ENCODE peak calls at places on chromosomes 11 and 22, in five cellular contexts. I, H, R, E and M are unnamed samples.

GRCh38 chr22:44685384-44686056 is 16.5 kb upstream of the PRR5 start:
- DNase-seq in E (no peak), H (peak; percentile 71), R (peak; percentile 66), I (peak; percentile 35), M (no peak)

GRCh38 chr11:12410006-12410728 is 32.8 kb downstream of the PARVA start:
- DNase-seq in R (no peak), I (no peak), E (no peak), H (no peak), M (no peak)

GRCh38 chr22:33922268-33922667 is 2.0 kb upstream of the LARGE1 start:
- DNase-seq in I (no peak), E (peak; percentile 9), H (no peak), R (no peak), M (no peak)

GRCh38 chr11:125215951-125216350 is 51.4 kb downstream of the PKNOX2 start:
- DNase-seq in R (no peak), H (no peak), E (no peak), I (no peak), M (no peak)

GRCh38 chr11:132427611-132428010 is 1057.2 kb downstream of the NTM start:
- DNase-seq in H (no peak), R (no peak), I (no peak), E (no peak), M (no peak)

GRCh38 chr11:9851366-9851765 is 187.5 kb downstream of the SWAP70 start:
- DNase-seq in H (no peak), I (no peak), R (no peak), E (no peak), M (no peak)

GRCh38 chr11:4903484-4903883 is at the start of gene OR51A7:
- DNase-seq in E (no peak), H (no peak), I (no peak), R (no peak), M (no peak)

GRCh38 chr11:131766637-131767036 is 396.2 kb downstream of the NTM start:
- DNase-seq in I (no peak), E (no peak), R (no peak), H (no peak), M (no peak)

GRCh38 chr22:28799834-28800307 is 498 bp downstream of the XBP1 start:
- DNase-seq in R (peak; percentile 64), E (no peak), I (no peak), H (no peak), M (no peak)

GRCh38 chr22:23777776-23778575 is 5.3 kb downstream of the MMP11 start:
- DNase-seq in E (no peak), H (no peak), R (no peak), I (no peak), M (no peak)

GRCh38 chr11:77244277-77245014 is 57.0 kb downstream of the GDPD4 start:
- DNase-seq in H (no peak), E (peak; percentile 16), R (no peak), I (no peak), M (no peak)

GRCh38 chr11:119491753-119492455 is 68.9 kb upstream of the THY1 start:
- DNase-seq in I (no peak), H (no peak), R (peak; percentile 28), E (no peak), M (no peak)

GRCh38 chr11:60005360-60005759 is 11.6 kb upstream of the OOSP4B start:
- DNase-seq in I (no peak), E (no peak), R (no peak), H (no peak), M (no peak)

GRCh38 chr11:115085461-115086220 is 407.3 kb downstream of the NXPE2 start:
- DNase-seq in R (no peak), E (no peak), H (no peak), I (no peak), M (no peak)

GRCh38 chr22:29003975-29004646 is 57.5 kb downstream of the C22orf31 start:
- DNase-seq in H (no peak), I (no peak), R (no peak), E (peak; percentile 43), M (no peak)

GRCh38 chr11:80028998-80029397 is 588.2 kb upstream of the TENM4 start:
- DNase-seq in I (no peak), R (no peak), E (no peak), H (no peak), M (no peak)

GRCh38 chr11:122976734-122977454 is 4.7 kb downstream of the BSX start:
- DNase-seq in R (no peak), E (no peak), H (no peak), I (no peak), M (peak; percentile 84)

GRCh38 chr11:122978303-122978620 is 3.4 kb downstream of the BSX start:
- DNase-seq in E (no peak), R (no peak), H (no peak), I (no peak), M (no peak)

GRCh38 chr11:122979815-122980656 is 1.6 kb downstream of the BSX start:
- DNase-seq in R (no peak), H (no peak), I (no peak), E (no peak), M (peak; percentile 54)

GRCh38 chr11:122977455-122978302 is 4.0 kb downstream of the BSX start:
- DNase-seq in H (no peak), I (no peak), E (no peak), R (no peak), M (no peak)

DNA sequence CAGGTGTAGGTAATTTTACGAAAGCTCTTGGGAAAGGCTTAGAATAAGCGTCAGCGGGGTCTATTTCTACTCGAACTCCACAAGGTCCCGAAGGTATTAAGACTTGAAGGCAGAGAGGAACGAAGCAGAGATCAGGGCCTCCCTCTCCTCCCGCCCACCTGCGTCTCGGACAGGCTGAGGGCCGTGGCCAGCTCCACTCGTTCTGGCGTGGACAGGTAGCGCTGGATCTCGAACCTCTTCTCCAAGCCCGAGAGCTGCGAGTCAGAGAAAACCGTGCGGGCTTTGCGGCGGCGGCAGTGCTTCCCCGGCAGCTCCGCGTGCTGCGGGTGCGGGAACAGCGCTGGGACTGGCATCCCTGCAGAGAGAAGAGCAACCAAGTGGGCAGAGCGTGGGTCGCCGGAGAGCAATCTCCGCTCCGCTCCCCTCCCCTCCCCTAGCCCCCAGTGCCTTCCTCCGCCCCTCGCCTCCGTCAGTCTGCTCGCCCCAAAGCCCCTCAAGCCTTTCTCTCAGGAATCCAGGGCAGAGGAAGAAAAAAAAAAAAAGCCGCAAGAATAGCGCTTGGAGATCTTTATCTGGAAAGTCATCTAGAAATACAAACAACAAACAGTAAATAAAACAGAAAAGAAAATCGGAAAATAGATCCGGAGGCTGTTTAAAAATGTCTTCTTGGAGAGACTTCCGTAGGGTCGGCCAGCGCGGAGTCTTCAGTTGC is 2.4 kb downstream of the BSX start:
- DNase-seq in R (no peak), H (no peak), E (no peak), I (no peak), M (peak; percentile 62)
- TF ChIP-seq EZH2 in R (no peak), H (no peak), E (no peak), I (no peak), M (no peak)

DNA sequence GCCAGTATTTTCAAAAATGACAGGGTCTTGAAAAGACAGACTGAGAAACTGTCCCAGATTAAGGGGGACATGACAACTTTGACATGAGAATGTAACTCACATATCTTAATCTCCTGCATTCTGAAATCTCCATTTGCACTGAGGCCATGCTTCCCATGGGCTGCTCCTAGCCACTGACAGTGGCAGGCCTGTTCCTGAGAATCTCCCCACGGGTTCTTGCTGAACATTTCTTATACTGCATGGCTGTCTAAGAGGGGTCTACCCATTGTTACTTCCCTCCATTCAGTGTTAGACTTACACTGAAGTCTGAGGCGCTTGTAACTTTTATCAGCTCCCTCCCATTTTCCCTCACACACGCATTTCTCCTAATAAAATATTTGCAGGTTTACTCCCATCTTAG is 1.5 kb downstream of the CEP295 start:
- DNase-seq in H (no peak), E (no peak), R (no peak), I (no peak), M (no peak)
- TF ChIP-seq RAD21 in H (no peak), E (no peak), R (no peak), I (no peak), M (no peak)

DNA sequence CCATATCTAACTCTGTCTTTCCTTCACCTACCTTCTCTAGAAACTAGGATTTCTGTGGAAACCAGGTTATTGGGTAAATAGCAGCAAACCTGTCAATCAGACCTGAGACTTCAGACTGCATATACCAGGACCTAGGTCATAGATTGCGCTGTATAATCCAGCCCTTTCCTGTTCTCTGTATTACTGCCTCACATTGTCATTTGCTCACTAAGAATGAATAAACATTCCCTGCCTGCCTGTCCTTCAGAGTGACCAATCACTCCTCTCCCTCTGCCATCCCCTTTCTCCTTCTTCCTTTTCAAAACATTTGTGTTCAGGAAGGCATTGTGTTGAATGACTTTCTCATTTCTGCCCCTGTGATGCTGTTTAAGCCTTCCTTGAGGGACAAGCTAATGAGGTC is 14.1 kb upstream of the FZD4 start:
- DNase-seq in R (no peak), H (no peak), E (peak; percentile 21), I (no peak), M (no peak)
- TF ChIP-seq ZNF274 in R (no peak), H (no peak), E (no peak), I (no peak), M (no peak)

GRCh38 chr11:32659672-32660071 is 76.0 kb downstream of the EIF3M start:
- DNase-seq in H (no peak), I (no peak), E (no peak), R (peak; percentile 10), M (no peak)

DNA sequence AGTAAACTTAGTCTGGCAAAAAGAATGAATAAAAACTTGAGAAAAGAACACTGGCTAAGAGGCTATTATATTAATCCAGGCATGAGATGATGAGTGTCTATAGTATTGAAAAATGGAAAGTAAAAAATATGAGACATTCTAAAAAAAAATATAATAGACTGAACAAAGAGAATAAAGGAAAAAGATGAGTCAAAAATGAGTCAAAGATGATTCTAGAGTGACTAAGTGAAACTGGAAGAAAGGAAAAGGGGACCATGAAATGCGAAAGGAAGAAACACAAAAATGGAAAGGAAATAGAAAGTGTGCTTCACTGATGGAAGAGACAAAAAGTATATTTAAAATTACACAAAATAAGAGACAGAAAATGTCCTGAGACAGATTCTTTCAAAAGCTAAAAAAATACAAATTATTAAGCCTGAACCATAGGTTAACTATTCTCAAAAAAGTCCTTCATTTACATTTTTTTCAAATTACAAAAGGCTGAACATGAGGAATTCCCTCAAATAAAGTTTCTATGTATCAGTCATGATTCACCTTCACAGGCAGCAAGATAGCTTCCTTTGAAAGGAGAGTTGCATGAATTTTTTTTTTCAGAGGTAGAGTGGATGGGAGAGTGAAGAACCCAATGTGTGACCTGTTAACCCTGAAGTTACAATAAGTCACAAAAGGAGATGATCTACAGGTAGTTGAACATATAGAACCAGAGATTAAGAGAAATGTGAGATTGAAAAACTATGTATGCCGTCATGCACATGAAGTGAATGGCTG is 75.2 kb downstream of the EIF3M start:
- DNase-seq in E (no peak), R (no peak), H (no peak), I (no peak), M (no peak)
- TF ChIP-seq EZH2 in E (no peak), R (no peak), H (no peak), I (no peak), M (no peak)